ENCODE peak calls at places on chromosomes 5 and 9, in seven cellular contexts. O is SK-N-MC, S is DMS53, W is ELF-1, H is tibial nerve, J is Panc1, R is SIG-M5. Y is an unnamed sample.

GRCh38 chr5:31487510-31487909 is 44.4 kb downstream of the DROSHA start:
- DNase-seq in O (no peak), S (no peak), W (no peak), H (no peak), J (no peak), R (no peak), Y (no peak)

GRCh38 chr5:16508730-16509531 is 43.3 kb upstream of the ZNF622 start:
- DNase-seq in O (no peak), S (peak), W (peak), H (peak), J (no peak), R (no peak), Y (peak)

GRCh38 chr5:144203750-144204596 is 33.3 kb downstream of the KCTD16 start:
- DNase-seq in O (peak), S (peak), W (peak), H (peak), J (peak), R (no peak), Y (peak)

GRCh38 chr5:109563189-109563588 is 126.5 kb upstream of the MAN2A1 start:
- DNase-seq in O (no peak), S (no peak), W (no peak), H (no peak), J (no peak), R (no peak), Y (no peak)

GRCh38 chr5:137497396-137498290 is 1.5 kb downstream of the SPOCK1 start:
- DNase-seq in O (no peak), S (no peak), W (peak), H (peak), J (no peak), R (no peak), Y (no peak)

GRCh38 chr9:98342103-98342818 is 86.8 kb upstream of the TBC1D2 start:
- DNase-seq in O (no peak), S (no peak), W (no peak), H (no peak), J (no peak), R (no peak), Y (no peak)

GRCh38 chr5:43875741-43876140 is 272.8 kb downstream of the NNT start:
- DNase-seq in O (no peak), S (no peak), W (no peak), H (no peak), J (no peak), R (no peak), Y (no peak)

GRCh38 chr5:151700816-151701215 is 14.1 kb upstream of the SPARC start:
- DNase-seq in O (no peak), S (no peak), W (no peak), H (no peak), J (no peak), R (no peak), Y (no peak)

GRCh38 chr9:130430734-130431535 is 13.8 kb upstream of the ASS1 start:
- DNase-seq in O (no peak), S (no peak), W (no peak), H (no peak), J (no peak), R (no peak), Y (no peak)

GRCh38 chr5:128782446-128782845 is 182.8 kb upstream of the SLC27A6 start:
- DNase-seq in O (no peak), S (peak), W (no peak), H (peak), J (no peak), R (no peak), Y (no peak)

GRCh38 chr9:3157011-3157410 is 313.1 kb upstream of the PUM3 start:
- DNase-seq in O (no peak), S (no peak), W (no peak), H (no peak), J (no peak), R (no peak), Y (no peak)

GRCh38 chr5:84614907-84615306 is 230.2 kb upstream of the EDIL3 start:
- DNase-seq in O (no peak), S (no peak), W (no peak), H (no peak), J (no peak), R (no peak), Y (no peak)

GRCh38 chr5:12845549-12846159 is 941.4 kb upstream of the CTNND2 start:
- DNase-seq in O (no peak), S (no peak), W (no peak), H (no peak), J (no peak), R (no peak), Y (peak)

Y was measured in mesendoderm.